ENCODE peak calls at places on chromosomes 5 and 9, in eight cellular contexts. Z is AG08395, D is GM13977, R is amniotic stem cell, T is fibroblast of the conjunctiva, U is psoas muscle, K is activated T-cell treated with anti-CD3 and anti-CD28 coated beads for 1 hour, A is gastrocnemius medialis. V is an unnamed sample.

GRCh38 chr5:72552041-72552557 is 44.9 kb upstream of the ZNF366 start:
- DNase-seq in Z (peak; percentile 44), D (no peak), R (peak; percentile 49), T (peak; percentile 48), U (no peak), K (no peak), A (no peak), V (peak; percentile 30)

GRCh38 chr5:3787604-3788003 is 192.0 kb downstream of the IRX1 start:
- DNase-seq in Z (no peak), D (no peak), R (no peak), T (no peak), U (no peak), K (no peak), A (no peak), V (no peak)

GRCh38 chr5:111252799-111253564 is 28.8 kb downstream of the CAMK4 start:
- DNase-seq in Z (no peak), D (peak; percentile 31), R (no peak), T (no peak), U (no peak), K (no peak), A (no peak), V (no peak)

GRCh38 chr5:177111720-177112394 is 21.7 kb upstream of the NSD1 start:
- DNase-seq in Z (peak; percentile 64), D (peak; percentile 84), R (no peak), T (no peak), U (no peak), K (peak; percentile 49), A (no peak), V (no peak)

GRCh38 chr9:133058550-133059320 is 3.0 kb upstream of the CEL start:
- DNase-seq in Z (no peak), D (peak; percentile 71), R (no peak), T (no peak), U (no peak), K (no peak), A (no peak), V (no peak)

GRCh38 chr9:132794730-132795380 is 83.2 kb downstream of the AK8 start:
- DNase-seq in Z (no peak), D (no peak), R (no peak), T (no peak), U (no peak), K (no peak), A (no peak), V (no peak)

GRCh38 chr9:73869261-73869660 is 627.9 kb upstream of the RORB start:
- DNase-seq in Z (no peak), D (peak; percentile 34), R (peak; percentile 44), T (peak; percentile 12), U (no peak), K (no peak), A (no peak), V (peak; percentile 35)

GRCh38 chr9:130659699-130660248 is 4.6 kb upstream of the PRDM12 start:
- DNase-seq in Z (no peak), D (no peak), R (no peak), T (no peak), U (no peak), K (no peak), A (no peak), V (no peak)

GRCh38 chr5:139105621-139106071 is 92.5 kb downstream of the SIL1 start:
- DNase-seq in Z (no peak), D (no peak), R (no peak), T (no peak), U (no peak), K (no peak), A (no peak), V (no peak)

GRCh38 chr5:133240425-133241091 is 188.7 kb downstream of the HSPA4 start:
- DNase-seq in Z (peak; percentile 88), D (peak; percentile 82), R (peak; percentile 66), T (peak; percentile 75), U (no peak), K (no peak), A (peak; percentile 70), V (peak; percentile 63)

GRCh38 chr5:14467251-14467650 is 114.3 kb upstream of the OTULINL start:
- DNase-seq in Z (no peak), D (no peak), R (no peak), T (no peak), U (no peak), K (no peak), A (no peak), V (no peak)

GRCh38 chr5:157513182-157513581 is 53.2 kb downstream of the NIPAL4 start:
- DNase-seq in Z (no peak), D (no peak), R (no peak), T (no peak), U (no peak), K (no peak), A (no peak), V (no peak)

GRCh38 chr9:124861342-124862229 is at the start of the genes ARPC5L and RPL35:
- DNase-seq in Z (peak; percentile 99), D (peak; percentile 99), R (peak; percentile 92), T (peak; percentile 80), U (peak; percentile 96), K (peak; percentile 94), A (peak; percentile 92), V (peak; percentile 90)

GRCh38 chr9:84993105-84993504 is 323.6 kb downstream of the NTRK2 start:
- DNase-seq in Z (no peak), D (no peak), R (no peak), T (no peak), U (no peak), K (no peak), A (no peak), V (no peak)

GRCh38 chr5:179336126-179336870 is 9.0 kb downstream of the ADAMTS2 start:
- DNase-seq in Z (no peak), D (no peak), R (no peak), T (no peak), U (no peak), K (no peak), A (no peak), V (no peak)

GRCh38 chr5:180494510-180495181 is 467 bp downstream of the CNOT6 start:
- DNase-seq in Z (peak; percentile 46), D (peak; percentile 76), R (no peak), T (no peak), U (peak; percentile 45), K (peak; percentile 12), A (no peak), V (no peak)

GRCh38 chr5:23367863-23368262 is 139.5 kb upstream of the PRDM9 start:
- DNase-seq in Z (no peak), D (no peak), R (no peak), T (no peak), U (no peak), K (no peak), A (no peak), V (no peak)

GRCh38 chr5:148374693-148375360 is 8.9 kb upstream of the FBXO38 start:
- DNase-seq in Z (peak; percentile 74), D (no peak), R (peak; percentile 55), T (peak; percentile 49), U (no peak), K (no peak), A (no peak), V (peak; percentile 37)

GRCh38 chr5:60677831-60678664 is 21.9 kb downstream of the DEPDC1B start:
- DNase-seq in Z (peak; percentile 61), D (peak; percentile 43), R (peak; percentile 37), T (no peak), U (no peak), K (no peak), A (no peak), V (peak; percentile 36)

GRCh38 chr5:2752059-2752874 is 790 bp upstream of the IRX2 start:
- DNase-seq in Z (peak; percentile 68), D (no peak), R (no peak), T (no peak), U (no peak), K (no peak), A (no peak), V (no peak)

GRCh38 chr9:70639853-70640814 is 225.7 kb upstream of the KLF9 start:
- DNase-seq in Z (peak; percentile 78), D (no peak), R (peak; percentile 39), T (peak; percentile 42), U (no peak), K (no peak), A (no peak), V (peak; percentile 65)

GRCh38 chr5:81488862-81489261 is 94.9 kb upstream of the ACOT12 start:
- DNase-seq in Z (no peak), D (no peak), R (no peak), T (no peak), U (no peak), K (no peak), A (no peak), V (no peak)

GRCh38 chr5:68251386-68251785 is 35.8 kb downstream of the PIK3R1 start:
- DNase-seq in Z (no peak), D (no peak), R (no peak), T (no peak), U (peak; percentile 31), K (peak; percentile 46), A (no peak), V (no peak)

GRCh38 chr5:23446436-23446835 is 61.0 kb upstream of the PRDM9 start:
- DNase-seq in Z (peak; percentile 5), D (no peak), R (no peak), T (peak; percentile 56), U (no peak), K (no peak), A (no peak), V (no peak)

GRCh38 chr5:136030956-136031611 is 2.3 kb downstream of the TGFBI start:
- DNase-seq in Z (no peak), D (peak; percentile 50), R (no peak), T (no peak), U (no peak), K (no peak), A (no peak), V (no peak)

GRCh38 chr9:134620751-134621557 is 20.6 kb upstream of the COL5A1 start:
- DNase-seq in Z (no peak), D (no peak), R (no peak), T (no peak), U (no peak), K (no peak), A (no peak), V (no peak)

GRCh38 chr9:4296217-4296616 is 3.7 kb downstream of the GLIS3 start:
- DNase-seq in Z (no peak), D (no peak), R (no peak), T (no peak), U (no peak), K (no peak), A (no peak), V (no peak)